ENCODE peak calls at places on chromosomes 11 and 22, in ten cellular contexts. Q, D, Y, P, V, W, M, Z, E and K are unnamed samples.

GRCh38 chr22:30889268-30889995 is 79.1 kb downstream of the MORC2 start:
- DNase-seq in Q (no peak), Z (no peak), P (no peak), W (no peak), E (no peak), M (peak; percentile 42), D (peak; percentile 42), Y (no peak), V (no peak), K (no peak)

GRCh38 chr11:120710354-120711187 is 199.0 kb downstream of the GRIK4 start:
- DNase-seq in M (peak; percentile 87), D (no peak), V (peak; percentile 61), Y (peak; percentile 35), Z (peak; percentile 58), W (peak; percentile 87), P (no peak), E (peak; percentile 75), Q (peak; percentile 14), K (peak; percentile 65)

GRCh38 chr22:44646668-44647067 is 55.3 kb upstream of the PRR5 start:
- DNase-seq in P (no peak), E (no peak), Y (no peak), V (no peak), Q (no peak), W (no peak), Z (no peak), M (no peak), D (no peak), K (no peak)

GRCh38 chr11:94883878-94884277 is 89.5 kb downstream of the CWC15 start:
- DNase-seq in P (no peak), Z (no peak), V (no peak), M (no peak), D (no peak), E (no peak), Q (no peak), Y (no peak), W (no peak), K (no peak)

GRCh38 chr11:60710482-60710881 is 11.1 kb downstream of the MS4A8 start:
- DNase-seq in Q (no peak), M (no peak), D (no peak), Z (no peak), V (no peak), E (no peak), Y (no peak), P (no peak), W (no peak), K (no peak)

GRCh38 chr11:122741613-122742012 is 86.1 kb downstream of the UBASH3B start:
- DNase-seq in V (peak; percentile 50), Y (peak; percentile 36), Z (peak; percentile 35), E (peak; percentile 63), D (no peak), M (peak; percentile 84), Q (peak; percentile 49), W (peak; percentile 68), P (no peak), K (no peak)

GRCh38 chr11:74025467-74026166 is 16.7 kb upstream of the UCP3 start:
- DNase-seq in D (no peak), E (no peak), P (no peak), V (no peak), M (no peak), Y (no peak), W (peak; percentile 61), Z (no peak), Q (no peak), K (peak; percentile 37)

GRCh38 chr11:78140392-78141077 is 1.1 kb upstream of the ALG8 start:
- DNase-seq in Z (no peak), V (no peak), E (no peak), P (no peak), Y (no peak), D (no peak), Q (no peak), W (no peak), M (no peak), K (no peak)

GRCh38 chr22:38943181-38943580 is 14.2 kb upstream of the APOBEC3A start:
- DNase-seq in Q (no peak), Z (peak; percentile 4), E (no peak), V (no peak), P (no peak), W (no peak), M (no peak), Y (no peak), D (peak; percentile 42), K (no peak)

GRCh38 chr22:38940985-38941384 is 16.4 kb upstream of the APOBEC3A start:
- DNase-seq in Z (no peak), P (no peak), D (no peak), V (no peak), W (no peak), Q (no peak), E (no peak), M (no peak), Y (no peak), K (no peak)

GRCh38 chr22:38942702-38943101 is 14.7 kb upstream of the APOBEC3A start:
- DNase-seq in D (peak; percentile 38), P (no peak), V (no peak), Z (no peak), E (no peak), Y (no peak), Q (no peak), W (no peak), M (no peak), K (no peak)

GRCh38 chr22:38943882-38944281 is 13.5 kb upstream of the APOBEC3A start:
- DNase-seq in Z (no peak), D (no peak), V (no peak), Q (no peak), M (no peak), E (no peak), Y (no peak), W (no peak), P (no peak), K (no peak)

DNA sequence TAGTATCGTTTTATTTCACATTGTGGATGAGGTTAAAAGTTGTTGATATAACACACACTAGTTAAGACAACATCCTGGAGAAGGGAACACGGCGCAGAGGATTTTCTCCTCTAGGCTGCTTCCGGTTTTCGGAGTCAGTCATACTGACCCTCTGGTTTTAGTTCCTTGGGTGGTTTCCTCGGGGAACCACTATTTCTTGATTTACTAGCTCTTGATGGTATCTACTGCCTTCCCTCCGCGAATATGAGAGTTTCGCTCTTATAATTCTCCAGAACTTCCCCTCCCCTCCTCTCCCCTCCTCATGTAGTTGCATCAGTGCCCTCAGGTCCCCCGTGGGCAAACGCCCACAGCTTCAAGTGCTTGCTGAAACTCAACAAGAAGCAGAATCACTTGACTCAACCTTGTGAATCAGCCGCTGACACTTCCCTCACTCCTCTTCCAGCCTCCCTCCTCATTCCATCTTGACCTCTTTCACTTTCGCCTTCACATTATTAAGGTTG is 15.9 kb upstream of the APOBEC3A start:
- DNase-seq in P (no peak), M (no peak), D (no peak), V (peak; percentile 22), W (no peak), Y (no peak), Q (no peak), Z (no peak), E (no peak), K (no peak)
- TF ChIP-seq POLR2A in P (no peak), M (no peak), D (no peak), V (no peak), W (no peak), Y (no peak), Q (no peak), Z (no peak), E (no peak), K (no peak)

DNA sequence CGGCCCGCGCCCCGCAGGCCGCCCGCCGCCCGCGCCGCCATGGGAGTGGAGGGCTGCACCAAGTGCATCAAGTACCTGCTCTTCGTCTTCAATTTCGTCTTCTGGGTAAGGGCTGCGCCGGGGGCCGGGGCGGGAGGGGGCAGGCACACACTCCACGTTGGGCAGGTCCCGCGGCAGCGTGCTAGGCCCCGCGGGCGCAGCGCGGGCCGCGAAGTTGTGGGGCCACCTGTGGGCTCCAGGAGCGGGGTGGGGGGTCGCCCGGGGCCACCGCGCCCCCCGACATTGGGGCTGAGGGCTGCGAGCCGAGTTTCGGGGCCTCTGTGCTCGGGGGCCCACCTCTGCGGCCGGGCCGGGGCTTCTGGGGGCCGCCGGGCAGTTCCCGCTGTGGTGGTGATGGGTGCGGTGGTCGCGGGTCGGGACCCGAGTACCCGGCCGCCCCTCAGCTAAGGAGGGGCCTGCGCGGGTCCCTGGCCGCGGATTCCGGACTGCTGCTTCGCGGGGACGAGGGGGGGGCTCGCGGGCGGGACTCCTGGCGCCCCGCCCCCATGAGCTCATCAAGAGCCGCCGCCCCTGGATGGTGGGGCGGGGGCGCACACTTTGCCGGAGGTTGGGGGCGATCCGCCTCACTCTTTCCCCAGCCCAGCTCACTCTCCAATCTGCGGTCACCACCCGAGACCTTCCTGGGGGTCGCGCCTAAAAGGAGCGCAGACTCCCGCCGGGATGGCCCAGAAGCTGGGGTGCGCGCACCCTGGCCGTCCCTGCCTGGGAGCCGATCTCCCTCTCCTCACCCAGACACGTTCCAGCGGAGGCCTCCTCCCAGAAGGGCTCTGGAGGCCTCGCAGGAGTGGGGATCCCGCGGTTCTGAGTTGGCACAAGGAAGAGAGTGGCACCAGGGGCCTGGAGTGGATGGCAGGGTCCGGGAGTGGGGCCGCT is 667 bp downstream of the CD81 start:
- DNase-seq in P (peak; percentile 78), D (no peak), Q (peak; percentile 84), Y (peak; percentile 62), V (peak; percentile 88), W (peak; percentile 33), Z (peak; percentile 72), E (peak; percentile 82), M (peak; percentile 88), K (peak; percentile 62)
- TF ChIP-seq POLR2A in P (no peak), D (peak; percentile 28), Q (no peak), Y (no peak), V (no peak), W (peak; percentile 12), Z (no peak), E (peak; percentile 50), M (no peak), K (no peak)

DNA sequence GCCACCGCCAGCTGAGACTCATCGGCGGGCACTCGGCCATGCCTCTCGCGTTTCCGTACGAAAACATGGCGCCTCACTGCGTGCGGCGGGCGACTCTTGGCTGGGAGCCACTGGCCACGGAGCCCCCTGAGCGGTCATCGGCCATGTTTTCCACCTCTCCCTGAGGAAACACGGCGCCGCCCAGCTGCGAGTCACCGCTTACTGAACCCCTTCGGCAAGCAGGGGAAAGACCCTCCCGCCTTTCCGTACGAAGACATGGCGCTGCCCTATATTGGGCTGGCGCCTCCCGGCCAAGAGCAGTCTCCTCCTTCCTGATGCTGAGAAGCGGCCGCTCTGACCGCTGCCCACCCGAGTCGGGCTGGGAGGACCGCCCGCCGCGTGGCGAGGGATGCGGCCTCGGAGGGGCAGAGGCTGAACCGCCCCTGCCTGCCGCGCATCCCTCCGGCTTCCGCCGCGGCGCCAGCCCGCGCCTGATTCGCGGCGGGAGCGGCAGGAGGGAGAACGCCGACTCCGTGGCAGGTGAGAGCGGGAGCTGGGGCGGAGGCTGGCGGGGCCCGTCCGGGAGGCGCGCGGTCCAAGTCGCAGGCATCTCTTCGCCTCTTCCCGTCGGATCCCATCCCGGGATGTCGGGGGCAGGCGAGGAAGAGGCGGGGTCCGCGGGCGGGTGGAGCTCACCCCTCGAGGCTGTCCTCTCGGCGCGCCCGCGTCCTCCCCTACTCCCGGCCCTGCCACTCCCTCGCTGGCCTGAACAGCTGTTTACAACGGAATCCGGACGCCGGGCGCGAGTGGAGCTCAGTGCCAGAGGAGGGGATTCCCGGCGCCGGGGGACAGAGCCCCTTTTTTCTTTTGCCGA is at the start of gene TCP11L1:
- DNase-seq in W (peak; percentile 93), P (peak; percentile 72), Y (peak; percentile 91), D (peak; percentile 93), M (peak; percentile 96), Q (peak; percentile 92), E (peak; percentile 93), Z (peak; percentile 93), V (peak; percentile 95), K (peak; percentile 70)
- TF ChIP-seq POLR2A in W (peak; percentile 88), P (peak; percentile 45), Y (no peak), D (peak; percentile 49), M (peak; percentile 28), Q (no peak), E (peak; percentile 10), Z (peak; percentile 76), V (no peak), K (peak; percentile 75)

GRCh38 chr11:57667715-57668466 is at the start of gene ZDHHC5:
- DNase-seq in P (peak; percentile 95), D (peak; percentile 99), E (peak; percentile 99), V (peak; percentile 100), W (peak; percentile 100), Y (peak; percentile 99), M (peak; percentile 100), Q (peak; percentile 99), Z (peak; percentile 99), K (peak; percentile 95)
- TF ChIP-seq POLR2A in P (peak; percentile 92), D (peak; percentile 92), E (peak; percentile 27), V (no peak), W (peak; percentile 93), Y (no peak), M (peak; percentile 37), Q (peak; percentile 3), Z (peak; percentile 87), K (peak; percentile 96)